ENCODE peak calls at places on chromosomes 13 and 19, in five cellular contexts. N is A172, B is erythroblast, H is choroid plexus epithelial cell, G is NCI-H748 treated with DMSO at 0.1 percent for 48 hours. F is an unnamed sample.

GRCh38 chr13:93723316-93723715 is 496.7 kb downstream of the GPC6 start:
- DNase-seq in B (no peak), H (peak), G (no peak), N (no peak), F (no peak)

GRCh38 chr19:40808497-40808896 is 9.5 kb downstream of the EGLN2 start:
- DNase-seq in H (no peak), G (no peak), N (no peak), B (no peak), F (no peak)

GRCh38 chr13:67369895-67370660 is 139.9 kb upstream of the PCDH9 start:
- DNase-seq in G (no peak), N (peak), H (peak), B (no peak), F (peak)

GRCh38 chr19:35903550-35904179 is 1.3 kb downstream of the HCST start:
- DNase-seq in H (peak), B (peak), N (no peak), G (no peak), F (peak)

GRCh38 chr13:111909501-111909900 is 157.4 kb upstream of the SOX1 start:
- DNase-seq in G (no peak), N (no peak), B (no peak), H (no peak), F (no peak)

GRCh38 chr13:93559718-93560117 is 333.1 kb downstream of the GPC6 start:
- DNase-seq in N (peak), H (peak), B (no peak), G (peak), F (peak)

GRCh38 chr19:12668937-12669271 is 2.3 kb downstream of the WDR83 start:
- DNase-seq in N (peak), G (no peak), H (peak), B (peak), F (peak)

GRCh38 chr19:39543477-39543857 is 3.5 kb upstream of the EID2 start:
- DNase-seq in G (no peak), B (no peak), H (no peak), N (no peak), F (no peak)

GRCh38 chr19:47448360-47448727 is 23.3 kb downstream of the SLC8A2 start:
- DNase-seq in G (no peak), B (no peak), N (no peak), H (no peak), F (no peak)

GRCh38 chr19:41430907-41431306 is 3.7 kb upstream of the B3GNT8 start:
- DNase-seq in G (no peak), H (no peak), B (no peak), N (peak), F (no peak)

GRCh38 chr13:101209206-101209893 is 207.0 kb downstream of the NALCN start:
- DNase-seq in B (no peak), H (no peak), G (no peak), N (no peak), F (no peak)

GRCh38 chr19:41341669-41342490 is 11.8 kb downstream of the TGFB1 start:
- DNase-seq in H (no peak), B (no peak), N (no peak), G (no peak), F (no peak)

GRCh38 chr19:1248454-1249297 is at the start of gene MIDN:
- DNase-seq in G (peak), B (peak), H (peak), N (peak), F (peak)

GRCh38 chr13:37448072-37448471 is 150.5 kb downstream of the POSTN start:
- DNase-seq in N (no peak), H (no peak), B (no peak), G (no peak), F (no peak)

GRCh38 chr13:98581971-98582702 is 5.2 kb upstream of the STK24 start:
- DNase-seq in G (no peak), B (no peak), H (peak), N (peak), F (peak)

GRCh38 chr13:41053384-41053826 is 7.9 kb upstream of the WBP4 start:
- DNase-seq in H (peak), B (no peak), N (no peak), G (no peak), F (peak)

GRCh38 chr19:55460670-55461258 is 678 bp downstream of the ISOC2 start:
- DNase-seq in B (peak), H (peak), G (peak), N (peak), F (peak)

GRCh38 chr19:12777217-12778019 is 2.1 kb upstream of the HOOK2 start:
- DNase-seq in N (peak), B (peak), H (peak), G (peak), F (peak)

GRCh38 chr19:49758292-49758691 is 4.8 kb downstream of the TSKS start:
- DNase-seq in G (no peak), B (no peak), N (peak), H (peak), F (peak)